ENCODE peak calls at places on chromosomes 5 and 9, in five cellular contexts. W is ELR; V is stimulated activated CD4-positive, alpha-beta T cell treated with anti-CD3 and anti-CD28 coated beads, Interleukin-4, amount 100 ng/mL, for 4 hours; Z is anterior cingulate cortex; R is RPMI8226. O is an unnamed sample.

GRCh38 chr9:89463986-89464901 is 33.7 kb downstream of the SEMA4D start:
- DNase-seq in R (no peak), V (peak), Z (no peak), W (no peak), O (peak)

GRCh38 chr9:98807070-98807810 is at the start of gene GALNT12:
- DNase-seq in W (peak), R (peak), Z (peak), V (peak), O (peak)

GRCh38 chr5:87139795-87140194 is 127.9 kb upstream of the RASA1 start:
- DNase-seq in W (no peak), V (no peak), R (peak), Z (no peak), O (no peak)

GRCh38 chr5:39427225-39427624 is 2.4 kb upstream of the DAB2 start:
- DNase-seq in V (no peak), Z (no peak), R (no peak), W (peak), O (no peak)

GRCh38 chr5:77256406-77256805 is 45.9 kb downstream of the PDE8B start:
- DNase-seq in W (no peak), V (no peak), Z (no peak), R (no peak), O (no peak)

GRCh38 chr9:69861011-69861410 is 40.4 kb downstream of the CFAP95 start:
- DNase-seq in R (no peak), Z (no peak), V (no peak), W (peak), O (no peak)

GRCh38 chr5:135019314-135019713 is 14.7 kb downstream of the PITX1 start:
- DNase-seq in W (no peak), Z (no peak), R (no peak), V (no peak), O (no peak)

GRCh38 chr9:6838158-6838557 is 80.4 kb downstream of the KDM4C start:
- DNase-seq in R (no peak), Z (no peak), V (no peak), W (no peak), O (no peak)

GRCh38 chr5:157827429-157827828 is 31.5 kb downstream of the CLINT1 start:
- DNase-seq in V (no peak), Z (no peak), R (no peak), W (no peak), O (no peak)

GRCh38 chr5:109953821-109954220 is 264.1 kb downstream of the MAN2A1 start:
- DNase-seq in R (no peak), W (no peak), V (no peak), Z (no peak), O (no peak)

GRCh38 chr9:125548141-125548540 is 158.9 kb downstream of the MAPKAP1 start:
- DNase-seq in W (no peak), R (no peak), Z (no peak), V (no peak), O (no peak)

GRCh38 chr9:125867752-125868400 is 120.7 kb downstream of the PBX3 start:
- DNase-seq in V (no peak), W (peak), Z (no peak), R (no peak), O (no peak)

GRCh38 chr5:111954516-111955337 is 197.7 kb upstream of the NREP start:
- DNase-seq in Z (no peak), V (no peak), W (peak), R (no peak), O (no peak)

O was measured in activated naive CD8-positive, alpha-beta T cell treated with anti-CD3 and anti-CD28 coated beads, Interleukin-2, amount 50 U/mL, for 16 hours.